ENCODE peak calls at places on chromosome 13, in nine cellular contexts. W, D, T, H, Z, M, N, A and G are unnamed samples.

GRCh38 chr13:113029487-113030258 is 60.7 kb downstream of the MCF2L start:
- DNase-seq in W (no peak), D (peak; percentile 44), T (no peak), H (no peak), Z (peak; percentile 81), M (peak; percentile 44), N (no peak), A (peak; percentile 15), G (peak; percentile 72)

GRCh38 chr13:41670873-41671443 is 213.6 kb downstream of the RGCC start:
- DNase-seq in W (no peak), D (no peak), T (no peak), H (no peak), Z (no peak), M (no peak), N (no peak), A (no peak), G (no peak)

GRCh38 chr13:31987071-31987470 is 44.5 kb upstream of the FRY start:
- DNase-seq in W (no peak), D (no peak), T (no peak), H (no peak), Z (no peak), M (no peak), N (no peak), A (no peak), G (no peak)

GRCh38 chr13:100063333-100063732 is 25.6 kb upstream of the PCCA start:
- DNase-seq in W (no peak), D (no peak), T (peak; percentile 80), H (no peak), Z (no peak), M (no peak), N (no peak), A (peak; percentile 78), G (no peak)

GRCh38 chr13:112968380-112968909 is 569 bp upstream of the MCF2L start:
- DNase-seq in W (peak; percentile 87), D (peak; percentile 16), T (no peak), H (no peak), Z (peak; percentile 62), M (peak; percentile 18), N (no peak), A (no peak), G (no peak)

GRCh38 chr13:45954861-45955595 is 97.5 kb downstream of the ZC3H13 start:
- DNase-seq in W (no peak), D (no peak), T (peak; percentile 6), H (no peak), Z (no peak), M (no peak), N (no peak), A (no peak), G (no peak)

GRCh38 chr13:29758591-29759114 is 91.8 kb downstream of the UBL3 start:
- DNase-seq in W (no peak), D (peak; percentile 34), T (no peak), H (peak; percentile 18), Z (no peak), M (peak; percentile 10), N (peak; percentile 46), A (no peak), G (no peak)

GRCh38 chr13:52405767-52406494 is at the start of gene THSD1:
- DNase-seq in W (peak; percentile 88), D (peak; percentile 34), T (peak; percentile 49), H (no peak), Z (peak; percentile 71), M (no peak), N (peak; percentile 36), A (peak; percentile 44), G (peak; percentile 34)

GRCh38 chr13:113845055-113845454 is 18.8 kb downstream of the GAS6 start:
- DNase-seq in W (peak; percentile 67), D (no peak), T (no peak), H (no peak), Z (no peak), M (no peak), N (no peak), A (no peak), G (no peak)

GRCh38 chr13:103839460-103839859 is 773.2 kb upstream of the SLC10A2 start:
- DNase-seq in W (no peak), D (no peak), T (no peak), H (no peak), Z (no peak), M (no peak), N (no peak), A (no peak), G (no peak)

GRCh38 chr13:51113969-51114368 is 2.9 kb upstream of the C13orf42 start:
- DNase-seq in W (no peak), D (no peak), T (no peak), H (no peak), Z (no peak), M (no peak), N (no peak), A (no peak), G (no peak)
- TF ChIP-seq CTCF in W (no peak), D (no peak), T (no peak), H (no peak), Z (no peak), M (no peak), N (no peak), A (no peak), G (no peak)

DNA sequence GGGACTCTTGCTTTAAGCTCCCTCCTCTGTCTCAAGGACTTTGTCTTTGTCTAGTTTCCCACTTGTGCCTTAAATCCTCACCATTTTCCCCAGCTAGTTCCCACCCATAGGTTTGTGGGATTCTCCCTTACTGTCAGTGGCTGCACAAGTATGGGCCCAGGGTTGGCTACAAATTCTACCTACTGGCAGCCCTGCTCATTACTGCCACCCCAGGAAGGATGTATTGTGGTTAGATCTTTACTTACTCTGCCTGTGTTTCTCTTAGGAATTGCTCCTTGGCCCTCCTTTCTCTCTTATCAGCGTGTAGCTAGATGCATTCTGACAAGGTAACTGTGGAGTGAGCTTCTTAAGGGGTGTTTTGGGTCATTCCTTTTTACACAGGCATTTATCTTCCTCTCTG is 413.5 kb upstream of the PCDH9 start:
- DNase-seq in W (no peak), D (no peak), T (no peak), H (no peak), Z (peak; percentile 55), M (no peak), N (no peak), A (no peak), G (no peak)
- TF ChIP-seq CTCF in W (no peak), D (no peak), T (no peak), H (peak; percentile 15), Z (peak; percentile 60), M (no peak), N (no peak), A (no peak), G (no peak)

GRCh38 chr13:19606152-19606551 is 27.3 kb upstream of the MPHOSPH8 start:
- DNase-seq in W (no peak), D (no peak), T (no peak), H (no peak), Z (no peak), M (no peak), N (peak; percentile 46), A (no peak), G (no peak)

GRCh38 chr13:19597523-19597922 is 35.9 kb upstream of the MPHOSPH8 start:
- DNase-seq in W (no peak), D (no peak), T (peak; percentile 68), H (peak; percentile 61), Z (no peak), M (no peak), N (peak; percentile 83), A (no peak), G (no peak)

GRCh38 chr13:19605161-19605955 is 28.1 kb upstream of the MPHOSPH8 start:
- DNase-seq in W (no peak), D (no peak), T (no peak), H (no peak), Z (no peak), M (no peak), N (no peak), A (no peak), G (no peak)

GRCh38 chr13:19604306-19604705 is 29.2 kb upstream of the MPHOSPH8 start:
- DNase-seq in W (no peak), D (no peak), T (no peak), H (no peak), Z (no peak), M (no peak), N (no peak), A (no peak), G (no peak)

DNA sequence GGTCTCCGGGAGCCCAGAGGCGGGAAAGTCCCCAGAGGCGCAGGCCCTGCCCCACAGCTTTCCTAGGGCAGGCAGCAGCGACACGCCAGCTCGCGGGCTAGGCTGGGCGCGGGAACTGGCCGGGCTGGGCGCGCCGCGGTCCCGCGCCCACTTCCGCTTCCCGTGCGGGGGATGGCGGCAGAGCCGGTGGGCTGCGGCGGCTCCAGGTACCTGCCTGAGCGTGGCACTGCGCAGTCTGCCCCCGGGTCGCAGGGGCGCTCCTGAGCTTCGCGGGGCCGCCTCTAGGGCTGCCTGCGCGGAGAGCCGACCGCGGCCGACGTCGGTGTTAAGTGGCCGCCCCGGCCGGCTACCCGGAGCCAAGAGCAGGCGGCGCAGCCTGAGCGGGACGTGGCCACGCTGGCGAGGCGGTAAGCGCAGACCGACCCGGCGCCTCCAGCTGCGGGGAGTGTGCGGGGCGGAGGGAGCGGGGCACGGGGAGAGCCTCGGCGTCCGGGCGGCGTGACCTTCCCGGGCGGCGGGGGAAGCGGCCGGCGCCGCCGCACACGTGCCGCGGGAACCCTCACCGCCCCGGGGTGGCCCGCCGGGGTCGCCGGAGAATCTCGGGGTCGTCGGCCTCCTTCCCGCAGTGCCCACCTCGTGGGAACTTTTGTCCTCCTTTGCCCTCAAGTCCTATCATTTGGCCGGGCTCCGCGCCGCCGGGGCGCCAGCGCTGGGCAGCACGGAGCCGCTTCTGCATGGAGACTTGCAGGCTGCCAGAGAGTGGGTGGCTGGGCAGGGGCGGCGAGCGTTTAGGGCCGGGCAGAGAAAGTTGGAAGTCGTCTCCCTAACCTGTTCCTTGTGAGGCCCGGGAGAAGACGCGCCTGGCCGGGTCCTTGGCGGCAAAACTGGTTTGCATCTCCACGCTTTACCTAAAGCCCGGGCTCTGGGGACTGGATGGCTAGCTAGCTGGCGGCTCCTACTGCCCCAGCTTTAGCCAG is 31.4 kb upstream of the MPHOSPH8 start:
- DNase-seq in W (peak; percentile 82), D (peak; percentile 69), T (peak; percentile 29), H (no peak), Z (peak; percentile 82), M (no peak), N (no peak), A (peak; percentile 41), G (peak; percentile 26)
- TF ChIP-seq CTCF in W (no peak), D (no peak), T (peak; percentile 9), H (no peak), Z (no peak), M (no peak), N (peak; percentile 58), A (no peak), G (no peak)

GRCh38 chr13:23743717-23744116 is 145.5 kb downstream of the MIPEP start:
- DNase-seq in W (no peak), D (no peak), T (no peak), H (no peak), Z (no peak), M (no peak), N (no peak), A (no peak), G (no peak)

GRCh38 chr13:23744315-23744714 is 144.9 kb downstream of the MIPEP start:
- DNase-seq in W (no peak), D (no peak), T (no peak), H (no peak), Z (no peak), M (no peak), N (no peak), A (no peak), G (no peak)

GRCh38 chr13:23743269-23743668 is 145.9 kb downstream of the MIPEP start:
- DNase-seq in W (no peak), D (no peak), T (no peak), H (no peak), Z (no peak), M (no peak), N (no peak), A (no peak), G (no peak)

GRCh38 chr13:23740002-23740401 is 149.2 kb downstream of the MIPEP start:
- DNase-seq in W (no peak), D (no peak), T (no peak), H (no peak), Z (no peak), M (no peak), N (no peak), A (no peak), G (no peak)

GRCh38 chr13:23741879-23742510 is 147.2 kb downstream of the MIPEP start:
- DNase-seq in W (no peak), D (peak; percentile 6), T (no peak), H (no peak), Z (peak; percentile 81), M (no peak), N (no peak), A (no peak), G (no peak)
- TF ChIP-seq CTCF in W (no peak), D (no peak), T (peak; percentile 55), H (peak; percentile 78), Z (peak; percentile 55), M (no peak), N (peak; percentile 76), A (peak; percentile 50), G (peak; percentile 19)